ENCODE peak calls at places on chromosomes 4 and X, in four cellular contexts. R is heart left ventricle, P is colonic mucosa, B is esophagus squamous epithelium. Z is an unnamed sample. For H3K4me1 and H3K27me3, the result is how much of the 10 kb centered on the place peaks cover.

GRCh38 chr4:30952526-30953219 is 232.5 kb downstream of the PCDH7 start:
- DNase-seq in R (no peak), P (no peak), B (no peak), Z (no peak)

GRCh38 chrX:1667566-1667965 is 52.7 kb downstream of the ASMT start:
- DNase-seq in R (no peak), P (no peak), B (no peak), Z (no peak)

GRCh38 chr4:1400191-1400805 is 5.9 kb downstream of the NKX1-1 start:
- DNase-seq in R (peak), P (no peak), B (no peak), Z (no peak)

GRCh38 chr4:127400736-127401346 is 231.9 kb upstream of the INTU start:
- DNase-seq in R (no peak), P (peak), B (no peak), Z (no peak)

GRCh38 chr4:132770776-132771175 is 378.3 kb upstream of the PCDH10 start:
- DNase-seq in R (no peak), P (no peak), B (no peak), Z (no peak)

GRCh38 chrX:38069273-38069672 is 62.9 kb downstream of the SYTL5 start:
- DNase-seq in R (no peak), P (no peak), B (no peak), Z (no peak)

GRCh38 chrX:108735680-108736508 is 469 bp downstream of the IRS4 start:
- DNase-seq in R (no peak), P (no peak), B (no peak), Z (no peak)

GRCh38 chrX:17214962-17215361 is 160.0 kb upstream of the NHS start:
- DNase-seq in R (no peak), P (no peak), B (no peak), Z (no peak)

GRCh38 chrX:130053236-130053635 is 57.1 kb downstream of the ELF4 start:
- DNase-seq in R (no peak), P (no peak), B (no peak), Z (no peak)

GRCh38 chr4:168484626-168485025 is 4.3 kb upstream of the DDX60L start:
- DNase-seq in R (no peak), P (no peak), B (no peak), Z (no peak)

GRCh38 chr4:140126261-140126660 is 27.7 kb downstream of the MAML3 start:
- DNase-seq in R (no peak), P (no peak), B (no peak), Z (no peak)

GRCh38 chr4:7865533-7865932 is 74.1 kb downstream of the AFAP1 start:
- DNase-seq in R (no peak), P (no peak), B (no peak), Z (no peak)

GRCh38 chr4:7867701-7868429 is 71.8 kb downstream of the AFAP1 start:
- DNase-seq in R (no peak), P (no peak), B (no peak), Z (no peak)

GRCh38 chr4:7868892-7869471 is 70.7 kb downstream of the AFAP1 start:
- DNase-seq in R (no peak), P (no peak), B (no peak), Z (no peak)

GRCh38 chr4:7867191-7867590 is 72.5 kb downstream of the AFAP1 start:
- DNase-seq in R (no peak), P (no peak), B (no peak), Z (no peak)

GRCh38 chr4:7868430-7868775 is 71.3 kb downstream of the AFAP1 start:
- DNase-seq in R (no peak), P (no peak), B (no peak), Z (no peak)
- H3K4me1 ChIP-seq in R (under half), P (under half), B (under half), Z (under half)

GRCh38 chr4:4961936-4962335 is 57.3 kb downstream of the CYTL1 start:
- DNase-seq in R (no peak), P (no peak), B (no peak), Z (no peak)
- H3K27me3 ChIP-seq in R (under half), P (under half), B (under half), Z (under half)

GRCh38 chrX:153902388-153902787 is 2.1 kb upstream of the AVPR2 start:
- DNase-seq in R (no peak), P (no peak), B (no peak), Z (no peak)

GRCh38 chrX:153905481-153906095 is 1.1 kb downstream of the AVPR2 start:
- DNase-seq in R (peak), P (no peak), B (no peak), Z (no peak)

GRCh38 chrX:153903991-153904957 is at the start of gene AVPR2:
- DNase-seq in R (no peak), P (no peak), B (no peak), Z (no peak)

GRCh38 chrX:153901753-153902140 is 2.7 kb upstream of the AVPR2 start:
- DNase-seq in R (no peak), P (no peak), B (no peak), Z (no peak)

GRCh38 chrX:153903238-153903980 is 1.1 kb upstream of the AVPR2 start:
- DNase-seq in R (no peak), P (no peak), B (no peak), Z (no peak)
- H3K27ac ChIP-seq in R (peak), P (no peak), B (peak), Z (no peak)

DNA sequence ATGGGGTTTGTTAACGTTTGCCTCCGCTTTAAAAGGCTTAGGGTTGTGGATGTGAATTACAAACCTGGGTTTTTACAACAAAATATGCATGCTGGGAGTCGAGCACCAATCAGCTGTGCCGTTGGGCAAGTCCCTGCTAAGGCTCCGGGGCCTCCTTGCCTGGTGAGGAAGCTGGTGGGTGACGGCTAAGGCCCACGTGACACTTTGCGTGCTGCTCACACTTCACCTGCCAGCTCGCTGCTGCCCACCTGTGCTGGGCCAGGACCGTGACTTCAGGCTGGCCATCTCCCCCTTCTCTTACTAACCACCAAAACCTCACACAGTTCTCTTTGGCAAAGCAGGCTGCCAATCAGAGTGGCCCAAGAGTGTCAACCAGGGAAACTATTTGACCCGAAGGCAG is 178.3 kb downstream of the AFAP1 start:
- DNase-seq in R (peak), P (no peak), B (no peak), Z (no peak)
- H3K4me1 ChIP-seq in R (under half), P (under half), B (under half), Z (under half)

Z was measured in thoracic aorta.